ENCODE peak calls at places on chromosomes 12 and 14, in five cellular contexts. L is lower leg skin, J is mammary epithelial cell, R is K562, D is HFF-Myc. K is an unnamed sample.

GRCh38 chr12:121095544-121096198 is 37.0 kb upstream of the P2RX7 start:
- DNase-seq in L (peak), J (no peak), R (peak), D (peak), K (no peak)

GRCh38 chr12:51819851-51820720 is 28.4 kb downstream of the FIGNL2 start:
- DNase-seq in L (no peak), J (no peak), R (no peak), D (no peak), K (no peak)

GRCh38 chr12:116659771-116660481 is 77.9 kb downstream of the SPRING1 start:
- DNase-seq in L (peak), J (peak), R (no peak), D (no peak), K (no peak)

GRCh38 chr14:104384776-104385071 is 194.8 kb upstream of the C14orf180 start:
- DNase-seq in L (no peak), J (no peak), R (no peak), D (no peak), K (no peak)

GRCh38 chr12:54725233-54725843 is 77.2 kb upstream of the DCD start:
- DNase-seq in L (no peak), J (no peak), R (peak), D (no peak), K (no peak)

GRCh38 chr14:37869633-37870032 is 274.2 kb downstream of the TTC6 start:
- DNase-seq in L (no peak), J (no peak), R (no peak), D (no peak), K (no peak)

GRCh38 chr12:4910502-4911315 is 1.0 kb downstream of the KCNA1 start:
- DNase-seq in L (no peak), J (no peak), R (no peak), D (no peak), K (no peak)

GRCh38 chr14:100504372-100505078 is 82.7 kb downstream of the BEGAIN start:
- DNase-seq in L (no peak), J (peak), R (no peak), D (peak), K (no peak)

GRCh38 chr14:24362241-24362960 is 5.6 kb upstream of the NFATC4 start:
- DNase-seq in L (no peak), J (no peak), R (no peak), D (no peak), K (no peak)

GRCh38 chr12:88472775-88473174 is 107.5 kb downstream of the KITLG start:
- DNase-seq in L (no peak), J (peak), R (no peak), D (no peak), K (no peak)

GRCh38 chr14:24818054-24818822 is 184.2 kb upstream of the GZMB start:
- DNase-seq in L (no peak), J (peak), R (peak), D (peak), K (no peak)

GRCh38 chr12:68667286-68667685 is 19.5 kb upstream of the NUP107 start:
- DNase-seq in L (no peak), J (no peak), R (no peak), D (no peak), K (no peak)

GRCh38 chr12:41545761-41546160 is 357.6 kb downstream of the PDZRN4 start:
- DNase-seq in L (no peak), J (no peak), R (no peak), D (no peak), K (no peak)

GRCh38 chr14:28676481-28676880 is 90.1 kb upstream of the FOXG1 start:
- DNase-seq in L (no peak), J (peak), R (no peak), D (no peak), K (no peak)

GRCh38 chr12:73486256-73486655 is 1051.4 kb upstream of the ATXN7L3B start:
- DNase-seq in L (no peak), J (no peak), R (no peak), D (no peak), K (no peak)

GRCh38 chr12:117151195-117152031 is 38.9 kb downstream of the FBXO21 start:
- DNase-seq in L (peak), J (no peak), R (peak), D (no peak), K (no peak)

GRCh38 chr12:93785262-93786010 is 108.3 kb downstream of the CRADD start:
- DNase-seq in L (no peak), J (peak), R (peak), D (peak), K (no peak)

GRCh38 chr12:124851344-124851743 is 12.3 kb downstream of the SCARB1 start:
- DNase-seq in L (no peak), J (no peak), R (no peak), D (no peak), K (no peak)

DNA sequence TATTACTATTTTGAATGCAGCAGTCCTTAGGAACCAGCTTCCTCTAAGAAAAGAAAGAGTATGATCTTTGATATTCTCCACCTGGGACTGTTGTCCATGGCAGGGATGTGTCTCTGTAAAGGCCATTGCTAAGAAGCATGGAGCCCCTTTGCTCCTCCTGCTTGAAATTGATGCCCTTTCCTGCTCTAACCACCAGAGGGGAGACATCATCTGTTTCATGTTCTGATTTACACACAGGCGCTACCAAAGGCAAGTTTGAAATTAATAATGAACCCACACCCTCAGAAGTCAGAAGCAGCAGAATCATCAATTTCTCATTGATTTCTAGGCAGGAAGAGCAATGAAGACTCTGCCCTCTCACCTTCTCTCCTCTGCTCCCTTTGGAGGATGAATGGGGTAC is 253.8 kb downstream of the RMST start:
- DNase-seq in L (no peak), J (peak), R (no peak), D (no peak), K (peak)
- TF ChIP-seq CTCF in L (no peak), J (peak), R (peak), D (no peak), K (peak)

GRCh38 chr12:38386238-38386985 is 69.8 kb downstream of the ALG10B start:
- DNase-seq in L (no peak), J (peak), R (no peak), D (no peak), K (no peak)
- H3K4me3 ChIP-seq in L (no peak), J (no peak), R (no peak), D (no peak), K (no peak)

GRCh38 chr12:107448198-107448597 is 237.4 kb upstream of the PWP1 start:
- DNase-seq in L (no peak), J (no peak), R (peak), D (no peak), K (no peak)
- TF ChIP-seq CTCF in L (no peak), J (peak), R (peak), D (peak), K (no peak)

GRCh38 chr12:132838464-132839080 is 9.9 kb upstream of the GOLGA3 start:
- DNase-seq in L (no peak), J (no peak), R (no peak), D (no peak), K (no peak)

GRCh38 chr12:132839558-132840235 is 11.0 kb upstream of the GOLGA3 start:
- DNase-seq in L (no peak), J (no peak), R (no peak), D (no peak), K (no peak)

GRCh38 chr12:132835076-132835870 is 6.6 kb upstream of the GOLGA3 start:
- DNase-seq in L (no peak), J (no peak), R (peak), D (no peak), K (no peak)

GRCh38 chr12:132836803-132837331 is 8.2 kb upstream of the GOLGA3 start:
- DNase-seq in L (no peak), J (no peak), R (no peak), D (no peak), K (no peak)

GRCh38 chr12:132837693-132838463 is 9.2 kb upstream of the GOLGA3 start:
- DNase-seq in L (no peak), J (no peak), R (no peak), D (no peak), K (no peak)
- H3K4me3 ChIP-seq in L (no peak), J (no peak), R (no peak), D (no peak), K (no peak)

K was measured in LNCaP clone FGC.